ENCODE peak calls at places on chromosomes 5 and 9, in nine cellular contexts. N is OCI-M1; H is astrocyte of the hippocampus; M is iris pigment epithelial cell; T is RCC 7860; C is body of pancreas; F is stimulated activated CD8-positive, alpha-beta memory T cell treated with anti-CD3 and anti-CD28 coated beads, Interleukin-15, amount 100 ng/mL, for 1 hour; A is progenitor cell of endocrine pancreas; G is A673. L is an unnamed sample.
A peak's percentile ranks its signal among the peaks of the same experiment; 100 is the strongest.

GRCh38 chr5:103866169-103866568 is 303.6 kb upstream of the NUDT12 start:
- DNase-seq in C (no peak), G (no peak), N (no peak), M (peak; percentile 45), F (no peak), H (no peak), A (no peak), T (no peak), L (no peak)

GRCh38 chr5:82334856-82335255 is 56.7 kb upstream of the RPS23 start:
- DNase-seq in M (peak; percentile 92), T (no peak), H (peak; percentile 91), C (no peak), F (no peak), G (no peak), A (no peak), N (peak; percentile 86), L (peak; percentile 93)

GRCh38 chr9:119811030-119811429 is 441.8 kb upstream of the BRINP1 start:
- DNase-seq in C (no peak), M (peak; percentile 17), A (no peak), G (no peak), N (no peak), T (peak; percentile 58), H (peak; percentile 90), F (no peak), L (peak; percentile 35)

GRCh38 chr5:151018846-151019245 is 1.5 kb upstream of the GPX3 start:
- DNase-seq in F (no peak), M (no peak), C (no peak), N (no peak), T (no peak), H (peak; percentile 55), G (no peak), A (no peak), L (no peak)

GRCh38 chr9:3337515-3337914 is 188.3 kb downstream of the RFX3 start:
- DNase-seq in F (no peak), A (no peak), T (no peak), H (peak; percentile 75), G (no peak), C (no peak), N (peak; percentile 98), M (peak; percentile 85), L (peak; percentile 23)

GRCh38 chr9:123225374-123225813 is 43.0 kb downstream of the STRBP start:
- DNase-seq in H (peak; percentile 74), T (peak; percentile 75), G (peak; percentile 69), M (peak; percentile 88), F (peak; percentile 10), A (no peak), C (no peak), N (peak; percentile 52), L (peak; percentile 46)

GRCh38 chr9:3497406-3497805 is 28.4 kb downstream of the RFX3 start:
- DNase-seq in C (no peak), F (no peak), H (no peak), G (no peak), M (peak; percentile 83), T (no peak), N (peak; percentile 91), A (no peak), L (no peak)

GRCh38 chr5:141637266-141637692 is 482 bp downstream of the RELL2 start:
- DNase-seq in T (no peak), A (peak; percentile 19), C (peak; percentile 29), N (peak; percentile 47), H (no peak), F (peak; percentile 14), M (no peak), G (peak; percentile 42), L (no peak)

GRCh38 chr5:159641371-159642039 is 274.8 kb upstream of the ADRA1B start:
- DNase-seq in F (no peak), C (no peak), H (no peak), M (no peak), A (no peak), N (no peak), T (no peak), G (no peak), L (no peak)

GRCh38 chr5:43702815-43703214 is 99.8 kb downstream of the NNT start:
- DNase-seq in M (peak; percentile 17), G (peak; percentile 80), A (no peak), N (no peak), T (no peak), H (peak; percentile 42), F (no peak), C (no peak), L (peak; percentile 38)

GRCh38 chr9:77462066-77462465 is 186.1 kb downstream of the GNA14 start:
- DNase-seq in T (no peak), A (no peak), M (no peak), H (no peak), C (no peak), N (no peak), F (no peak), G (no peak), L (no peak)

L was measured in AG09309.